ENCODE peak calls at places on chromosome 2, in seven cellular contexts. I is stimulated activated naive CD4-positive, alpha-beta T cell; M is immature natural killer cell; J is astrocyte of the spinal cord; E is LHCN-M2; Y is T-helper 17 cell; P is T-helper 2 cell. B is an unnamed sample.
A peak's percentile ranks its signal among the peaks of the same experiment; 100 is the strongest.

GRCh38 chr2:226699321-226699720 is 100.3 kb downstream of the IRS1 start:
- DNase-seq in I (no peak), M (no peak), J (peak; percentile 78), E (peak; percentile 69), Y (no peak), P (no peak), B (peak; percentile 97)

GRCh38 chr2:239457586-239458445 is 57.0 kb upstream of the HDAC4 start:
- DNase-seq in I (no peak), M (no peak), J (no peak), E (no peak), Y (no peak), P (no peak), B (no peak)

GRCh38 chr2:235963853-235964577 is 204.2 kb downstream of the GBX2 start:
- DNase-seq in I (no peak), M (no peak), J (no peak), E (no peak), Y (no peak), P (no peak), B (no peak)

GRCh38 chr2:69615969-69616368 is 27.6 kb downstream of the AAK1 start:
- DNase-seq in I (no peak), M (peak; percentile 57), J (no peak), E (no peak), Y (no peak), P (no peak), B (no peak)

GRCh38 chr2:129716781-129717559 is 262.5 kb upstream of the RAB6C start:
- DNase-seq in I (no peak), M (no peak), J (no peak), E (no peak), Y (no peak), P (no peak), B (no peak)

GRCh38 chr2:63819765-63820717 is 21.7 kb upstream of the UGP2 start:
- DNase-seq in I (no peak), M (no peak), J (no peak), E (peak; percentile 64), Y (no peak), P (no peak), B (no peak)

GRCh38 chr2:184598313-184599053 is at the start of gene ZNF804A:
- DNase-seq in I (no peak), M (no peak), J (peak; percentile 54), E (peak; percentile 15), Y (no peak), P (no peak), B (peak; percentile 60)

GRCh38 chr2:23215016-23215415 is 170.0 kb upstream of the KLHL29 start:
- DNase-seq in I (no peak), M (no peak), J (no peak), E (no peak), Y (no peak), P (no peak), B (no peak)

GRCh38 chr2:12533337-12533736 is 183.4 kb upstream of the TRIB2 start:
- DNase-seq in I (no peak), M (no peak), J (no peak), E (no peak), Y (no peak), P (no peak), B (no peak)

GRCh38 chr2:220127311-220127710 is 499.9 kb downstream of the SLC4A3 start:
- DNase-seq in I (no peak), M (no peak), J (no peak), E (no peak), Y (no peak), P (no peak), B (no peak)

GRCh38 chr2:236223675-236224074 is 40.5 kb downstream of the ASB18 start:
- DNase-seq in I (no peak), M (no peak), J (no peak), E (no peak), Y (no peak), P (no peak), B (no peak)

B was measured in NCI-H446.